ENCODE peak calls at places on chromosomes 2 and 18, in seven cellular contexts. W, R, S, N, V, K and D are unnamed samples.

GRCh38 chr2:202238234-202239197 is at the start of gene SUMO1:
- DNase-seq in S (peak; percentile 69), V (peak; percentile 94), R (peak; percentile 72), N (peak; percentile 95), W (peak; percentile 78), K (peak; percentile 82), D (peak; percentile 78)

GRCh38 chr18:70998490-70998889 is 709.6 kb downstream of the SOCS6 start:
- DNase-seq in K (no peak), W (no peak), S (no peak), R (no peak), N (no peak), V (no peak), D (no peak)

GRCh38 chr2:220835563-220835962 is 736.5 kb downstream of the EPHA4 start:
- DNase-seq in R (no peak), K (no peak), N (no peak), V (no peak), S (no peak), W (no peak), D (no peak)

GRCh38 chr2:236538242-236538641 is 31.4 kb upstream of the ACKR3 start:
- DNase-seq in V (no peak), R (no peak), W (no peak), N (no peak), S (no peak), K (no peak), D (no peak)

GRCh38 chr2:239780236-239780997 is 244.7 kb downstream of the NDUFA10 start:
- DNase-seq in V (no peak), W (no peak), S (no peak), K (no peak), R (no peak), N (no peak), D (no peak)

GRCh38 chr18:2970762-2971659 is 41.9 kb downstream of the LPIN2 start:
- DNase-seq in N (no peak), V (no peak), W (no peak), K (no peak), S (no peak), R (no peak), D (no peak)

GRCh38 chr2:134705861-134706586 is 12.8 kb downstream of the TMEM163 start:
- DNase-seq in S (no peak), N (no peak), K (peak; percentile 21), V (no peak), R (no peak), W (no peak), D (no peak)

GRCh38 chr2:189022492-189022891 is 48.3 kb downstream of the COL3A1 start:
- DNase-seq in K (no peak), S (no peak), N (peak; percentile 39), R (no peak), V (no peak), W (no peak), D (no peak)

GRCh38 chr2:74815955-74816354 is 18.0 kb upstream of the HK2 start:
- DNase-seq in S (no peak), N (no peak), V (no peak), W (no peak), R (no peak), K (no peak), D (no peak)

GRCh38 chr2:96115631-96116423 is 544 bp downstream of the ADRA2B start:
- DNase-seq in N (no peak), W (no peak), V (no peak), S (no peak), K (no peak), R (no peak), D (no peak)

GRCh38 chr2:106649306-106649705 is 162.1 kb downstream of the CD8B2 start:
- DNase-seq in V (no peak), R (no peak), W (no peak), K (no peak), S (no peak), N (no peak), D (no peak)

GRCh38 chr18:74869904-74870863 is 272.5 kb downstream of the ZNF407 start:
- DNase-seq in R (peak; percentile 71), S (no peak), N (no peak), K (no peak), V (no peak), W (no peak), D (no peak)

GRCh38 chr2:201452058-201452736 is 657 bp downstream of the STRADB start:
- DNase-seq in S (no peak), N (no peak), K (no peak), W (no peak), V (no peak), R (no peak), D (no peak)

GRCh38 chr2:159066541-159067156 is 98.2 kb downstream of the TANC1 start:
- DNase-seq in W (no peak), R (no peak), V (no peak), K (no peak), N (no peak), S (no peak), D (no peak)

GRCh38 chr18:67742954-67743353 is 226.4 kb upstream of the DSEL start:
- DNase-seq in V (peak; percentile 18), R (no peak), W (no peak), K (no peak), N (no peak), S (no peak), D (no peak)

GRCh38 chr2:86518498-86518897 is 44.7 kb downstream of the CHMP3 start:
- DNase-seq in K (no peak), W (no peak), R (no peak), S (no peak), V (peak; percentile 39), N (peak; percentile 24), D (peak; percentile 46)
- TF ChIP-seq JUND in K (no peak), W (no peak), R (no peak), S (no peak), V (no peak), N (no peak), D (no peak)

DNA sequence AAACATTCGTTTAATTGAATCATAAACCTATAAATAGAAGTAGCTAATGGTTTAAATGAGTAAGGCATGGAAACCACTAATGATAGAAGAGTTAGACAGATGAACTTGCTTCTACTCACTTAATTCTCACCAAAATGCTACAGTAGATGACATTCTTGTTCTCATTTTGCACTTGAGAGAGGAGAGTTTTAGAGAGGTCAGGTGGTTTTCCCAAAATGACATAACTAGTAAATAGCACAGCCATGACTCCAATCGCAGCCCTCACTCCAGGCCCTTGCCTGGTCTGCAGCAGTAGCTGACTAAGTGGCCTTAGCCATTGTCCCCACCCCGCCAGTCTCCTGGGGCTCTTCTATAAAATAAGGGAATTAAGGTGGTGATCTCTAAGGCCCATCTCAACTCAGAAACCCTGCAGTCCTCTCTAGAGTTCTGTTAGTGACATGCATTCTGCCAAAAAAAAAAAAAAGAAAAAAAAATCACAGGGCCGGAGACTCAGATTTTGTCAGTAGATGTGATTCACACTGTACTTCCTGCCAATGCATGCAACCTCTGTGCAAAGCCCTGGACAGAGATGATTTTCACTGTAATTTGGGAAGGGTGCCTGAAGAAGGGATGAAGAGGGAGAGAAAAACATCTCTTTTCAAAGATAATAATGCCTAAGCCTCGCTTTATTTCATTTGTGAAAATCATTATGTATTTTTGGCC is 221.8 kb downstream of the ANAPC1 start:
- DNase-seq in N (no peak), R (no peak), V (no peak), W (no peak), S (no peak), K (no peak), D (no peak)
- TF ChIP-seq JUND in N (peak; percentile 50), R (no peak), V (no peak), W (no peak), S (no peak), K (no peak), D (no peak)

DNA sequence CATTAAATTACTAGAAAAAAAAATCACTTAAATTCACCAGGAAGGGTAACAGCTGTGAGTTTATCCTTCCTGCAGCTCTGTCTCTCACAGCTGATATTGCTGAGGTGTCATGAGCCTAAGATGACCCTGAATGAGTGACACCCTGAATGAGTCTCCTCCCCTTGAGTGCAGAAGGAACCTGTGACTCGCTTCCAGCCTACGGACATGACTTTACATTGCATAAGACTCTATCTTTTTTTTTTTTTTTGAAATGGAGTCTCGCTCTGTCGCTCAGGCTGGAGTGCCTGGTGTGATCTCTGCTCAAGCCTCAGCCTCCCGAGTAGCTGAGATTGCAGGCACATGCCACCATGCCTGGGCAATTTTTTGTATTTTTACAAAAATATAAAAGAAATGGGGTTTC is 14.1 kb downstream of the MRO start:
- DNase-seq in V (no peak), W (no peak), K (no peak), R (no peak), S (no peak), N (no peak), D (no peak)
- TF ChIP-seq JUND in V (no peak), W (no peak), K (no peak), R (no peak), S (no peak), N (no peak), D (no peak)

GRCh38 chr2:2579814-2580213 is 248.7 kb upstream of the MYT1L start:
- DNase-seq in K (no peak), N (no peak), R (no peak), W (no peak), V (no peak), S (no peak), D (no peak)

GRCh38 chr2:2574401-2575184 is 243.5 kb upstream of the MYT1L start:
- DNase-seq in K (no peak), W (no peak), N (no peak), S (no peak), V (no peak), R (no peak), D (no peak)

GRCh38 chr2:2575870-2576386 is 244.9 kb upstream of the MYT1L start:
- DNase-seq in R (no peak), K (no peak), W (no peak), V (no peak), N (no peak), S (no peak), D (no peak)

GRCh38 chr2:2580341-2580740 is 249.3 kb upstream of the MYT1L start:
- DNase-seq in K (no peak), W (no peak), S (no peak), R (no peak), N (no peak), V (no peak), D (no peak)

DNA sequence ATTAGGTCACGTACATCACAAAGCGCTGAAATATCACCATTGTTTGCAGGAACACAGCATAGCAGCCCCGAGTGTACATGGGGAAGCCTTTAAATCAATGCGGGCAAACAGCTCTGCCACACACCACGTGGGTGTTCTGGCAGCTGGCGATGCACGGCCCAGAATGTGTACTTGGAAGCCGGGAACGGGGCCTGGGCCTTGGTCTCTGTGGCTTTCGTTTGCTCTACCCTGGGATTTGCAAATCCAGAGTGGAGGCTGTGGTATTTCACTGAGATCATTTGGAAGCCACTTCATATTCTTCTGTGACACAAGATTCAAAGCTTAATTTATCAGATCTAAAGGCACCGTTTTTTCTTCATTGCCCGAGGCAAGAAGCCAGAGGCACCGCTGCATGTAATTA is 246.3 kb upstream of the MYT1L start:
- DNase-seq in K (no peak), W (no peak), V (no peak), N (peak; percentile 47), R (no peak), S (no peak), D (no peak)
- TF ChIP-seq JUND in K (no peak), W (no peak), V (no peak), N (no peak), R (no peak), S (no peak), D (no peak)

GRCh38 chr18:45724591-45724990 is 610 bp downstream of the SLC14A1 start:
- DNase-seq in R (no peak), K (no peak), N (no peak), S (no peak), V (no peak), W (no peak), D (no peak)
- TF ChIP-seq JUND in R (no peak), K (no peak), N (no peak), S (no peak), V (no peak), W (no peak), D (no peak)